ENCODE peak calls at places on chromosomes 4 and X, in five cellular contexts. B is hypothalamus, Q is A549, G is activated T-cell treated with anti-CD3 and anti-CD28 coated beads for 24 hours, R is HT1080. Z is an unnamed sample.

GRCh38 chrX:41445171-41445570 is 2.0 kb upstream of the NYX start:
- DNase-seq in B (no peak), Q (no peak), G (no peak), R (no peak), Z (peak; percentile 36)

GRCh38 chr4:123892368-123892961 is 495.9 kb downstream of the SPRY1 start:
- DNase-seq in B (no peak), Q (no peak), G (no peak), R (no peak), Z (no peak)

GRCh38 chr4:14338206-14338605 is 664.1 kb upstream of the CPEB2 start:
- DNase-seq in B (no peak), Q (no peak), G (no peak), R (no peak), Z (no peak)

GRCh38 chr4:73139991-73140390 is 70.5 kb upstream of the COX18 start:
- DNase-seq in B (no peak), Q (no peak), G (no peak), R (no peak), Z (no peak)

GRCh38 chrX:136227948-136228584 is 23.1 kb downstream of the MAP7D3 start:
- DNase-seq in B (no peak), Q (no peak), G (no peak), R (peak; percentile 75), Z (no peak)

GRCh38 chr4:65071532-65071931 is 598.8 kb downstream of the EPHA5 start:
- DNase-seq in B (no peak), Q (no peak), G (no peak), R (peak; percentile 53), Z (no peak)

GRCh38 chrX:44580466-44580865 is 37.8 kb upstream of the FUNDC1 start:
- DNase-seq in B (no peak), Q (peak; percentile 62), G (no peak), R (peak; percentile 28), Z (no peak)

GRCh38 chr4:145511913-145512522 is 30.4 kb downstream of the SMAD1 start:
- DNase-seq in B (no peak), Q (peak; percentile 36), G (no peak), R (no peak), Z (no peak)

GRCh38 chr4:184854673-184855072 is 28.9 kb upstream of the ACSL1 start:
- DNase-seq in B (no peak), Q (no peak), G (no peak), R (no peak), Z (no peak)

GRCh38 chr4:7625073-7625472 is 190.3 kb upstream of the PSAPL1 start:
- DNase-seq in B (no peak), Q (no peak), G (no peak), R (no peak), Z (no peak)

GRCh38 chr4:182736207-182736606 is 181.0 kb downstream of the DCTD start:
- DNase-seq in B (no peak), Q (no peak), G (no peak), R (no peak), Z (no peak)

GRCh38 chr4:29037501-29037900 is 1682.7 kb upstream of the PCDH7 start:
- DNase-seq in B (no peak), Q (no peak), G (no peak), R (no peak), Z (no peak)

GRCh38 chrX:152989292-152989658 is 4.6 kb downstream of the PNMA5 start:
- DNase-seq in B (no peak), Q (no peak), G (no peak), R (no peak), Z (no peak)

GRCh38 chr4:76964769-76965168 is 15.2 kb downstream of the SEPTIN11 start:
- DNase-seq in B (no peak), Q (no peak), G (no peak), R (no peak), Z (no peak)

GRCh38 chrX:8741981-8742380 is 10.0 kb upstream of the ANOS1 start:
- DNase-seq in B (no peak), Q (no peak), G (no peak), R (no peak), Z (no peak)

GRCh38 chr4:8534129-8534528 is 46.1 kb upstream of the GPR78 start:
- DNase-seq in B (no peak), Q (no peak), G (no peak), R (no peak), Z (peak; percentile 92)

GRCh38 chr4:3868146-3868840 is 102.1 kb downstream of the ADRA2C start:
- DNase-seq in B (no peak), Q (no peak), G (no peak), R (no peak), Z (peak; percentile 84)

GRCh38 chrX:45750639-45751038 is 550.0 kb upstream of the DIPK2B start:
- DNase-seq in B (no peak), Q (no peak), G (no peak), R (peak; percentile 48), Z (no peak)

GRCh38 chr4:70627620-70628019 is 924 bp upstream of the ENAM start:
- DNase-seq in B (no peak), Q (no peak), G (no peak), R (no peak), Z (no peak)

GRCh38 chrX:130079824-130080406 is 30.4 kb downstream of the ELF4 start:
- DNase-seq in B (no peak), Q (peak; percentile 71), G (no peak), R (peak; percentile 46), Z (peak; percentile 71)

GRCh38 chr4:126776361-126776760 is 856.4 kb upstream of the INTU start:
- DNase-seq in B (no peak), Q (no peak), G (no peak), R (no peak), Z (no peak)

GRCh38 chrX:79096339-79096638 is 48.2 kb upstream of the GPR174 start:
- DNase-seq in B (no peak), Q (no peak), G (no peak), R (no peak), Z (no peak)

GRCh38 chrX:15447985-15448639 is 45.0 kb downstream of the PIR start:
- DNase-seq in B (no peak), Q (no peak), G (no peak), R (peak; percentile 1), Z (no peak)

GRCh38 chr4:57110635-57111546 is 706 bp upstream of the IGFBP7 start:
- DNase-seq in B (peak; percentile 33), Q (no peak), G (no peak), R (peak; percentile 71), Z (peak; percentile 84)

Z was measured in islet precursor cell.